ENCODE peak calls at places on chromosomes 6 and 20, in five cellular contexts. One of them, this sample, is unnamed.

GRCh38 chr6:130632897-130633296 is 194.3 kb upstream of the SMLR1 start:
- DNase-seq in H1: no peak
- DNase-seq in K562: no peak
- DNase-seq in HCT116: no peak
- DNase-seq in HepG2: no peak
- DNase-seq in this sample: no peak

GRCh38 chr20:57996936-57997629 is 231.4 kb downstream of the ANKRD60 start:
- DNase-seq in K562: no peak
- DNase-seq in HCT116: no peak
- DNase-seq in HepG2: no peak
- DNase-seq in H1: no peak
- DNase-seq in this sample: peak

GRCh38 chr6:52568320-52568719 is 8.5 kb downstream of the TRAM2 start:
- DNase-seq in H1: no peak
- DNase-seq in HCT116: no peak
- DNase-seq in K562: no peak
- DNase-seq in HepG2: no peak
- DNase-seq in this sample: no peak

GRCh38 chr6:145704153-145704781 is 31.1 kb downstream of the EPM2A start:
- DNase-seq in H1: no peak
- DNase-seq in HCT116: no peak
- DNase-seq in HepG2: no peak
- DNase-seq in K562: peak
- DNase-seq in this sample: no peak

GRCh38 chr6:6856538-6857523 is 250.9 kb upstream of the RREB1 start:
- DNase-seq in HCT116: no peak
- DNase-seq in H1: peak
- DNase-seq in HepG2: no peak
- DNase-seq in K562: no peak
- DNase-seq in this sample: no peak

GRCh38 chr20:51272392-51272791 is 249.5 kb upstream of the KCNG1 start:
- DNase-seq in H1: no peak
- DNase-seq in HCT116: no peak
- DNase-seq in K562: no peak
- DNase-seq in HepG2: no peak
- DNase-seq in this sample: no peak

GRCh38 chr6:30019819-30020218 is 41.2 kb upstream of the POLR1H start:
- DNase-seq in HCT116: no peak
- DNase-seq in K562: no peak
- DNase-seq in HepG2: no peak
- DNase-seq in H1: no peak
- DNase-seq in this sample: no peak

GRCh38 chr6:6686748-6687601 is 98.5 kb downstream of the LY86 start:
- DNase-seq in K562: peak
- DNase-seq in HepG2: peak
- DNase-seq in H1: peak
- DNase-seq in HCT116: peak
- DNase-seq in this sample: peak

GRCh38 chr6:41894366-41895299 is 542 bp downstream of the USP49 start:
- DNase-seq in K562: peak
- DNase-seq in HepG2: no peak
- DNase-seq in H1: no peak
- DNase-seq in HCT116: no peak
- DNase-seq in this sample: no peak

GRCh38 chr6:144052488-144052887 is 42.9 kb downstream of the SF3B5 start:
- DNase-seq in H1: no peak
- DNase-seq in K562: no peak
- DNase-seq in HCT116: no peak
- DNase-seq in HepG2: no peak
- DNase-seq in this sample: no peak

GRCh38 chr6:149267513-149268043 is 49.9 kb upstream of the TAB2 start:
- DNase-seq in H1: no peak
- DNase-seq in K562: no peak
- DNase-seq in HCT116: no peak
- DNase-seq in HepG2: no peak
- DNase-seq in this sample: no peak

GRCh38 chr20:32510601-32511357 is 74.4 kb downstream of the NOL4L start:
- DNase-seq in H1: no peak
- DNase-seq in HCT116: no peak
- DNase-seq in HepG2: peak
- DNase-seq in K562: peak
- DNase-seq in this sample: no peak

GRCh38 chr6:37130704-37131103 is 39.2 kb upstream of the PIM1 start:
- DNase-seq in K562: no peak
- DNase-seq in H1: no peak
- DNase-seq in HCT116: no peak
- DNase-seq in HepG2: peak
- DNase-seq in this sample: no peak

GRCh38 chr6:490251-491037 is 98.9 kb downstream of the IRF4 start:
- DNase-seq in HCT116: no peak
- DNase-seq in HepG2: no peak
- DNase-seq in K562: peak
- DNase-seq in H1: no peak
- DNase-seq in this sample: no peak

GRCh38 chr6:52603000-52603795 is 26.3 kb upstream of the TRAM2 start:
- DNase-seq in HCT116: no peak
- DNase-seq in HepG2: no peak
- DNase-seq in K562: peak
- DNase-seq in H1: no peak
- DNase-seq in this sample: no peak

GRCh38 chr6:36633915-36634314 is 39.8 kb downstream of the SRSF3 start:
- DNase-seq in K562: no peak
- DNase-seq in H1: no peak
- DNase-seq in HepG2: peak
- DNase-seq in HCT116: no peak
- DNase-seq in this sample: peak

GRCh38 chr6:158707120-158707519 is 57.3 kb downstream of the SYTL3 start:
- DNase-seq in HepG2: no peak
- DNase-seq in HCT116: peak
- DNase-seq in K562: peak
- DNase-seq in H1: no peak
- DNase-seq in this sample: no peak

GRCh38 chr20:5827098-5827853 is 77.1 kb downstream of the SHLD1 start:
- DNase-seq in K562: no peak
- DNase-seq in H1: no peak
- DNase-seq in HepG2: no peak
- DNase-seq in HCT116: no peak
- DNase-seq in this sample: no peak

GRCh38 chr20:24674921-24675605 is 205.6 kb downstream of the SYNDIG1 start:
- DNase-seq in H1: no peak
- DNase-seq in K562: no peak
- DNase-seq in HCT116: no peak
- DNase-seq in HepG2: no peak
- DNase-seq in this sample: no peak

GRCh38 chr6:24924956-24925355 is 10.8 kb downstream of the RIPOR2 start:
- DNase-seq in HCT116: no peak
- DNase-seq in HepG2: no peak
- DNase-seq in H1: no peak
- DNase-seq in K562: no peak
- DNase-seq in this sample: no peak

GRCh38 chr6:63441266-63441956 is 121.6 kb upstream of the LGSN start:
- DNase-seq in K562: peak
- DNase-seq in HepG2: no peak
- DNase-seq in HCT116: no peak
- DNase-seq in H1: peak
- DNase-seq in this sample: no peak

GRCh38 chr6:386688-387266 is 4.8 kb upstream of the IRF4 start:
- DNase-seq in H1: no peak
- DNase-seq in HCT116: no peak
- DNase-seq in HepG2: no peak
- DNase-seq in K562: no peak
- DNase-seq in this sample: no peak

GRCh38 chr6:105879902-105880547 is 206.1 kb upstream of the PRDM1 start:
- DNase-seq in HCT116: no peak
- DNase-seq in HepG2: no peak
- DNase-seq in K562: no peak
- DNase-seq in H1: no peak
- DNase-seq in this sample: no peak
- TF ChIP-seq JUND in HCT116: no peak
- TF ChIP-seq JUND in HepG2: no peak
- TF ChIP-seq JUND in K562: no peak
- TF ChIP-seq JUND in H1: no peak
- TF ChIP-seq JUND in this sample: no peak

DNA sequence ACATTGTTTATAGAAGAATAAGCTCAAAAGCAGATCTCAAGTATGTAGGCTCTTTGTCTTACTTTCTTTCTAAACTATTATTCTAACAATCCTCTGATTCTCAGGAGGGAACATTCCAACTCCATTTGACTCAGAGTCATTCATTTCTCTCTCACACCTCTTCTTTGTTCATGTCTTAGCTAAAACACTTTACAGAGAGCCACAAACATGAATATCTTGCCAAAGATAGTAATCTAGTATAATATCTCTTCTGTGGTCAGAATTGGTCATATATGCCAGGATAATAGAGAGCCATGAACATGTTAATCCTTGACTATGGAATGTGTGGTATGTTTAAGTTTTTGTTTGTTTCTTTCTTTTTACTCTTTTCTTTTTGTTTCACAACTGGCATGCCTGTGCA is 456.0 kb upstream of the PTCHD4 start:
- DNase-seq in HepG2: no peak
- DNase-seq in K562: no peak
- DNase-seq in H1: no peak
- DNase-seq in HCT116: no peak
- DNase-seq in this sample: no peak
- TF ChIP-seq JUND in HepG2: no peak
- TF ChIP-seq JUND in K562: no peak
- TF ChIP-seq JUND in H1: no peak
- TF ChIP-seq JUND in HCT116: no peak
- TF ChIP-seq JUND in this sample: no peak

DNA sequence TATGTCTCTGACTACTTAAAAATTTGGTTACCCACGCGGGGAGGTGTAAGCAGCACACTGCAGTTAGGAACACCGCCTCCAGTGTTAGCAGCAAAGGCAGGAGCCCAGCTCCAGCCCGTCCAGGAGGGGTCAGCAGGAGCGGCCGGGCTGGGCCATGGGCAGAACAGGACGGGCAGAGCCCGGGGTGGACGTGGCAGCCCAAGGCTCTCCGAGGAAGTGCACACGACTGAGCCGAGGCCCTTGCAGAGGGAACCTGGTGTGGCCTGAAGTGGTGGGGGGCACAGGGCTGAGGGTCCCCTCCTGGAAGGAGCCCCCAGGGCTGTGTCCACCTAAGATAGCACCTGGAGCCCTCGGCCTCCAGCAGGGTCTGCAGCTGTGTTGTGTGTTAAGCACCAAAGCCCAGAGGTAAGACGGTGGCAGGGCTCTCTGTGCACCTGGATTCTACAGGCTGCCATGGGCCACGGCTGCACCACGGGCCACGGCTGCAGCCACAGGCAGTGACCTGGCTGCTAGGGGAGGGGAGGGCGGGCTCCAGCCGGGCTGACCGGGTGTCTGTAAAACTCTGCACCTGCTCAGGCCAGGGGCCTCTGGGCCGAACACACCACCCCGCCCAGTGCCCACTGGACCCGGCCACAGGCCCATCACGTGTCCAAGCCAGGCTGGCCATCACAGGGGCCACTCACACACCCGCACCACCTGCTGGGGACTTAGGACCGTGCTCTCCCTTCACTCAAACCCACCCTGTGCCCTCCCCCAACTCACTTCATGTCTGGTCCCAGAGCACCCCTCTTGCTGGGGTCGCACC is 6.6 kb downstream of the SLC2A4RG start:
- DNase-seq in H1: no peak
- DNase-seq in K562: no peak
- DNase-seq in HepG2: no peak
- DNase-seq in HCT116: no peak
- DNase-seq in this sample: peak
- TF ChIP-seq JUND in H1: no peak
- TF ChIP-seq JUND in K562: no peak
- TF ChIP-seq JUND in HepG2: no peak
- TF ChIP-seq JUND in HCT116: no peak
- TF ChIP-seq JUND in this sample: no peak

GRCh38 chr20:61575151-61575937 is 323.3 kb downstream of the CDH4 start:
- DNase-seq in HepG2: no peak
- DNase-seq in HCT116: no peak
- DNase-seq in H1: no peak
- DNase-seq in K562: no peak
- DNase-seq in this sample: no peak
- TF ChIP-seq JUND in HepG2: no peak
- TF ChIP-seq JUND in HCT116: no peak
- TF ChIP-seq JUND in H1: no peak
- TF ChIP-seq JUND in K562: no peak
- TF ChIP-seq JUND in this sample: no peak

DNA sequence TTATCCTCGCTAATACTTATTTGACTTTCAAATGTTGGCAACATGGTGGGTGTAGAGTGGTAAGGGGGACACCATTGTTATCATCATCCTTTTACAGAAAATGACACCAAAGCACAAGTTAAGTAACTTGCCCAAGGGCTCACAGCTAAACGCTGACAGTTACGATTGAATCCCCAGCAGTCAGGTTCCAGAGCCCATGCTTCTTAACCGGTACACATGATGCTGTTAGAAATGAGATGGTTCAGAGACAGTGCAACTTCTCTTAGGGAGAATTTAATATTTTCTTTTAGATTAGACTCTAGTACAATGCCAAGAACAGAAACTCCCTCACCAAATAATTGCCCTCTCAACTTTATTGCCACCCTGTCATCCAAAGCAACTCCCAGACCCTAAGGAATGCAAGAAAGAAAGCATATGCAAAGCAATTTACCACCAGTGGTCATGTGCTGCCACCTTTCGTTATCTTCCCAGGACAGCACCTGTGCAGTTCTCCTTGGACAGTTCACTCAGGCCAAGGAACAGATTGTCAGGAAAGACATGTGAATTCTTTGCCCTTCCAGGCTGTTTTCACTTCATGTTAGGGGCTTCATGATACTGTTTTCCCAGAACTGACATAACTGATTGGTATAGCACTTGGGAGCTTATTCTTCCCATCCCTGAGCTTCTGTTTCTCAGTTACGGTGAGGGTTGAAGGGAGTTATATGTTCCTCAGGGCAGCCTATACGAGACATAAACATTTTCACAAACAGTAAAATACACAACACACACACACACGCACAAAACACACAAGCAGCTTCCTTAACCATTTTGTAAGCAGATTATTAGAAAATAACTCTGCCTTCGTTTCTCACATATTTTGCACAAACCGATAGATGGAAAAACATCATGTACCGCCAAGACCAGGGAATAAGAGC is 5.1 kb downstream of the HLA-DMA start:
- DNase-seq in HepG2: peak
- DNase-seq in K562: peak
- DNase-seq in H1: peak
- DNase-seq in HCT116: peak
- DNase-seq in this sample: peak
- TF ChIP-seq JUND in HepG2: no peak
- TF ChIP-seq JUND in K562: no peak
- TF ChIP-seq JUND in H1: no peak
- TF ChIP-seq JUND in HCT116: no peak
- TF ChIP-seq JUND in this sample: no peak

This sample was measured in T47D.